ENCODE peak calls at places on chromosome 4, in ten cellular contexts. K, Y, N, W, G, D, S, V, Q and P are unnamed samples.

GRCh38 chr4:164904941-164905340 is 28.0 kb downstream of the APELA start:
- DNase-seq in K (no peak), Y (no peak), N (no peak), W (no peak), G (no peak), D (no peak), S (no peak), V (no peak), Q (no peak), P (no peak)

GRCh38 chr4:182556576-182556975 is 313.4 kb downstream of the TENM3 start:
- DNase-seq in K (no peak), Y (no peak), N (no peak), W (no peak), G (no peak), D (no peak), S (no peak), V (no peak), Q (no peak), P (no peak)

GRCh38 chr4:159227984-159228383 is 125.1 kb downstream of the RAPGEF2 start:
- DNase-seq in K (peak), Y (peak), N (peak), W (no peak), G (no peak), D (no peak), S (peak), V (peak), Q (peak), P (peak)

GRCh38 chr4:24229976-24230375 is 340.1 kb upstream of the PPARGC1A start:
- DNase-seq in K (no peak), Y (peak), N (no peak), W (no peak), G (no peak), D (no peak), S (peak), V (no peak), Q (no peak), P (no peak)

GRCh38 chr4:67568820-67569219 is 10.3 kb downstream of the STAP1 start:
- DNase-seq in K (no peak), Y (no peak), N (no peak), W (no peak), G (no peak), D (no peak), S (no peak), V (no peak), Q (no peak), P (no peak)

GRCh38 chr4:25088342-25088952 is 57.7 kb upstream of the LGI2 start:
- DNase-seq in K (no peak), Y (no peak), N (no peak), W (no peak), G (peak), D (no peak), S (peak), V (no peak), Q (no peak), P (no peak)

GRCh38 chr4:96102541-96103018 is 262.7 kb downstream of the PDHA2 start:
- DNase-seq in K (peak), Y (peak), N (no peak), W (no peak), G (no peak), D (no peak), S (no peak), V (no peak), Q (no peak), P (no peak)

GRCh38 chr4:6200011-6200921 is at the start of gene JAKMIP1:
- DNase-seq in K (peak), Y (peak), N (peak), W (peak), G (peak), D (peak), S (peak), V (no peak), Q (no peak), P (peak)

GRCh38 chr4:37383579-37384229 is 139.2 kb downstream of the NWD2 start:
- DNase-seq in K (peak), Y (peak), N (peak), W (no peak), G (peak), D (peak), S (peak), V (no peak), Q (no peak), P (peak)

GRCh38 chr4:109506890-109507289 is 53.2 kb upstream of the MCUB start:
- DNase-seq in K (no peak), Y (no peak), N (no peak), W (no peak), G (no peak), D (no peak), S (no peak), V (no peak), Q (no peak), P (no peak)

GRCh38 chr4:142671516-142671915 is 174.6 kb downstream of the INPP4B start:
- DNase-seq in K (no peak), Y (no peak), N (no peak), W (no peak), G (no peak), D (no peak), S (no peak), V (no peak), Q (no peak), P (no peak)

GRCh38 chr4:141567326-141567915 is 69.0 kb upstream of the IL15 start:
- DNase-seq in K (no peak), Y (no peak), N (no peak), W (no peak), G (no peak), D (no peak), S (no peak), V (no peak), Q (no peak), P (no peak)

GRCh38 chr4:137861682-137862081 is 329.4 kb upstream of the PCDH18 start:
- DNase-seq in K (no peak), Y (peak), N (no peak), W (no peak), G (no peak), D (no peak), S (peak), V (no peak), Q (no peak), P (no peak)

GRCh38 chr4:48295116-48295515 is 25.5 kb upstream of the TEC start:
- DNase-seq in K (no peak), Y (no peak), N (no peak), W (no peak), G (no peak), D (no peak), S (peak), V (no peak), Q (no peak), P (no peak)

GRCh38 chr4:212438-213174 is 88.3 kb downstream of the ZNF718 start:
- DNase-seq in K (no peak), Y (peak), N (peak), W (no peak), G (peak), D (peak), S (peak), V (peak), Q (peak), P (no peak)

GRCh38 chr4:6308890-6309643 is 39.4 kb downstream of the WFS1 start:
- DNase-seq in K (no peak), Y (no peak), N (peak), W (peak), G (peak), D (no peak), S (no peak), V (no peak), Q (no peak), P (no peak)

GRCh38 chr4:147482281-147482680 is 1.4 kb downstream of the EDNRA start:
- DNase-seq in K (no peak), Y (no peak), N (no peak), W (no peak), G (no peak), D (no peak), S (no peak), V (no peak), Q (no peak), P (no peak)

GRCh38 chr4:108540536-108540935 is 79.8 kb upstream of the RPL34 start:
- DNase-seq in K (no peak), Y (no peak), N (no peak), W (no peak), G (no peak), D (no peak), S (no peak), V (no peak), Q (no peak), P (no peak)

GRCh38 chr4:89506866-89507494 is 199.4 kb upstream of the GPRIN3 start:
- DNase-seq in K (peak), Y (no peak), N (no peak), W (no peak), G (no peak), D (no peak), S (no peak), V (no peak), Q (no peak), P (no peak)

GRCh38 chr4:128782076-128782715 is 27.3 kb upstream of the JADE1 start:
- DNase-seq in K (no peak), Y (no peak), N (no peak), W (peak), G (peak), D (peak), S (peak), V (no peak), Q (no peak), P (peak)

GRCh38 chr4:5824635-5825034 is 68.3 kb downstream of the CRMP1 start:
- DNase-seq in K (peak), Y (peak), N (no peak), W (no peak), G (peak), D (no peak), S (peak), V (no peak), Q (no peak), P (peak)

GRCh38 chr4:2634014-2634413 is 97.6 kb downstream of the FAM193A start:
- DNase-seq in K (no peak), Y (no peak), N (no peak), W (no peak), G (no peak), D (no peak), S (no peak), V (no peak), Q (peak), P (no peak)

GRCh38 chr4:95095352-95095974 is 337.7 kb downstream of the BMPR1B start:
- DNase-seq in K (peak), Y (peak), N (no peak), W (no peak), G (peak), D (no peak), S (peak), V (no peak), Q (no peak), P (peak)

GRCh38 chr4:71732706-71733105 is 51.2 kb downstream of the GC start:
- DNase-seq in K (no peak), Y (peak), N (no peak), W (no peak), G (no peak), D (no peak), S (peak), V (no peak), Q (no peak), P (peak)

GRCh38 chr4:8834681-8835220 is 36.9 kb downstream of the HMX1 start:
- DNase-seq in K (no peak), Y (no peak), N (no peak), W (no peak), G (peak), D (no peak), S (no peak), V (no peak), Q (peak), P (no peak)

GRCh38 chr4:108018884-108019187 is 29.1 kb downstream of the HADH start:
- DNase-seq in K (no peak), Y (no peak), N (no peak), W (no peak), G (no peak), D (no peak), S (no peak), V (no peak), Q (no peak), P (no peak)

GRCh38 chr4:153209410-153209809 is 5.2 kb downstream of the TRIM2 start:
- DNase-seq in K (no peak), Y (no peak), N (no peak), W (no peak), G (no peak), D (no peak), S (no peak), V (no peak), Q (no peak), P (no peak)